ENCODE peak calls at places on chromosomes 16 and 17, in nine cellular contexts. A, M, O, B, V, R, U, Y and N are unnamed samples.

GRCh38 chr17:82892869-82893565 is 53.2 kb upstream of the ZNF750 start:
- DNase-seq in A (no peak), M (peak), O (no peak), B (no peak), V (no peak), R (peak), U (no peak), Y (no peak), N (no peak)

GRCh38 chr16:81204794-81205680 is 33.5 kb upstream of the BCO1 start:
- DNase-seq in A (no peak), M (no peak), O (peak), B (no peak), V (peak), R (peak), U (peak), Y (peak), N (no peak)

GRCh38 chr16:582614-583331 is 7.1 kb upstream of the RAB40C start:
- DNase-seq in A (no peak), M (peak), O (no peak), B (no peak), V (no peak), R (no peak), U (no peak), Y (no peak), N (no peak)

GRCh38 chr16:57377080-57377841 is 5.0 kb downstream of the CX3CL1 start:
- DNase-seq in A (no peak), M (no peak), O (peak), B (no peak), V (no peak), R (peak), U (no peak), Y (peak), N (peak)

GRCh38 chr17:72810991-72811508 is 281.4 kb downstream of the SLC39A11 start:
- DNase-seq in A (no peak), M (no peak), O (no peak), B (no peak), V (no peak), R (no peak), U (no peak), Y (no peak), N (no peak)

GRCh38 chr16:89039756-89040155 is 53.9 kb upstream of the ACSF3 start:
- DNase-seq in A (no peak), M (no peak), O (no peak), B (no peak), V (no peak), R (no peak), U (no peak), Y (no peak), N (no peak)

GRCh38 chr17:82566129-82566995 is 46.8 kb downstream of the FOXK2 start:
- DNase-seq in A (no peak), M (no peak), O (no peak), B (no peak), V (no peak), R (no peak), U (no peak), Y (no peak), N (no peak)

GRCh38 chr16:89921699-89922476 is 1.3 kb upstream of the TUBB3 start:
- DNase-seq in A (no peak), M (no peak), O (no peak), B (no peak), V (peak), R (peak), U (peak), Y (peak), N (no peak)

DNA sequence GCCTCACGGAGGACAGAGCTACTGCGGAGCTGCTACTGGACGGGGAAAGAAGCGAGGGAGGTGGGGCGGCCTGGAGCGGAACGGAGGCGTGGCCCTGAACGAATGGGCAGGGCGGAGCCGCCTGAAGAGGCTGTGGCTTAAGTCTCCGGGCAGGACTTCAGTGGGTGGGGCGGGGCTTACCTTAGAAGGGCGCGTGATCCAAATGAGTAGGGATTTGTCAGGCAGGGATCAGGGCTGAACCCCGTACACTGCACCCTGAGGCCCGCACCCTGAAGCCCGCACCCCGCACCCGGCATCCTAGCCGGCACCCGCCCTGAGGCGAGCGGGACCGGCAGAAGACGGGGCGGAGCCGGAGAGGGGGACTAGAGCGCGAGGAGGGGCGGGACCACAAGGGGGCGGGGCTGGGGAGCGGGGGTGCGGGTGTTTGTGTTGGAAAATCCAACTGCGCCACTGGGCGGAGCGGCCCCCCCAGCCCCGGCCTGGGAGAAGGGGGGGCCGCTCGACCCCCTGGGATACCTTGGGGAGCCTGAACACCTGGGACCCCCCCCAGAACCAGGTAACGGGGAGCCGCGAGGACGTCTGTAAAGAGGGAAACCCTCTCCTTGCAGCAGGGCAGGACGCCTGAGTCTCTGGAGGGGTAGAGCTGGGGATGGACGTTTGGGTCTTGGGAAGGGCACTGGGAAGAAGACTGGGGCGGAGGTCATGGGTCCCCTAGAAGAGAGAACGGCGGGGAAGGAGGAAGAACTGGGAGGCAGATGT is at the start of gene KDM6B:
- DNase-seq in A (peak), M (peak), O (peak), B (peak), V (peak), R (peak), U (peak), Y (peak), N (peak)
- TF ChIP-seq POLR2A in A (no peak), M (peak), O (no peak), B (peak), V (no peak), R (no peak), U (no peak), Y (no peak), N (peak)

DNA sequence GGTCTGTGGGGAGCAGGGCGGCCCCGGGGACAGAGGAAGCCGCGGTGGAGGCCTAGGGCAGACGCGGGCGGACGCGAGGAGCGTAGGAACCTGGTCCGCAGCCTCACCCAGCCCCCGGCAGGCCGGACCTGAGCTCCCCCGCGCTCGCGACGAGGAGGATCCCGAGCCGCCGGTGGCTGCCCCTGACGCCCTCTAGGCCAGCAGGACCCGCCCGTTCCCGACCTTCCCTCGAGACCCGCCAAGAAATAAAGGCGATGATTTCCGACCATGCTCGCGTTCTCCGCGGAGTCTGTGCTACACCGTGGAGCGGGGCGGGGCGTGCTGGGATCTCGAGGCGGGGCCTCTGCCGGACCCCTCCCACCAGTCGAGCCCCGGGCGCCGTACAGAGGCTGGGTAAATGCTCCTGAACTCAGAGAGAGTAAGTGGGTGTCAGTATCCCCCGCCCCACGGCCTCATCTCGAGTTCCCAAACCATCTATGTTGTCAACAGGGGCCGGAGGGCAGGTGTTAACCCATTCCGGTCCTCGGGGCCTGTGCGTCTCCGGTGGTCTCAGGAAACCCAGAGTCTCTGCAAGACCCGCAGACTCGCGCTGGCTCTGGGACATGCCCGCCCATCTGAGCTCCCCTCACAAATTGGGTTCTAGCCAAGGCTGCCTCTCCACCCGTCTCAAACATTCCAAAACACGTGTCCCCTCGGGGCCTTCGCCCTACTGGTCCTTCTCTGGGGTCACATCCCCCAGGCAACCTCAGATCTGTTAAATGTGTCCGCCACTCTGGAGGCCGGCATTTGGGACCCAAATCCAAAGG is 13.7 kb downstream of the SYCE1L start:
- DNase-seq in A (no peak), M (no peak), O (peak), B (peak), V (peak), R (no peak), U (peak), Y (peak), N (peak)
- TF ChIP-seq POLR2A in A (no peak), M (no peak), O (no peak), B (no peak), V (no peak), R (no peak), U (no peak), Y (no peak), N (peak)

GRCh38 chr17:74241434-74241833 is 28.1 kb downstream of the TTYH2 start:
- DNase-seq in A (no peak), M (peak), O (no peak), B (no peak), V (no peak), R (no peak), U (peak), Y (no peak), N (no peak)
- TF ChIP-seq POLR2A in A (no peak), M (no peak), O (no peak), B (no peak), V (no peak), R (no peak), U (no peak), Y (no peak), N (no peak)

GRCh38 chr17:38868968-38869646 is 751 bp upstream of the LASP1 start:
- DNase-seq in A (peak), M (peak), O (no peak), B (peak), V (peak), R (peak), U (peak), Y (peak), N (peak)

GRCh38 chr17:38871247-38871991 is 1.6 kb downstream of the LASP1 start:
- DNase-seq in A (peak), M (peak), O (no peak), B (peak), V (peak), R (peak), U (peak), Y (peak), N (peak)

GRCh38 chr17:38868095-38868967 is 1.5 kb upstream of the LASP1 start:
- DNase-seq in A (no peak), M (peak), O (no peak), B (peak), V (peak), R (peak), U (peak), Y (peak), N (no peak)

GRCh38 chr17:38870259-38871165 is 654 bp downstream of the LASP1 start:
- DNase-seq in A (no peak), M (peak), O (peak), B (peak), V (peak), R (peak), U (peak), Y (peak), N (peak)

DNA sequence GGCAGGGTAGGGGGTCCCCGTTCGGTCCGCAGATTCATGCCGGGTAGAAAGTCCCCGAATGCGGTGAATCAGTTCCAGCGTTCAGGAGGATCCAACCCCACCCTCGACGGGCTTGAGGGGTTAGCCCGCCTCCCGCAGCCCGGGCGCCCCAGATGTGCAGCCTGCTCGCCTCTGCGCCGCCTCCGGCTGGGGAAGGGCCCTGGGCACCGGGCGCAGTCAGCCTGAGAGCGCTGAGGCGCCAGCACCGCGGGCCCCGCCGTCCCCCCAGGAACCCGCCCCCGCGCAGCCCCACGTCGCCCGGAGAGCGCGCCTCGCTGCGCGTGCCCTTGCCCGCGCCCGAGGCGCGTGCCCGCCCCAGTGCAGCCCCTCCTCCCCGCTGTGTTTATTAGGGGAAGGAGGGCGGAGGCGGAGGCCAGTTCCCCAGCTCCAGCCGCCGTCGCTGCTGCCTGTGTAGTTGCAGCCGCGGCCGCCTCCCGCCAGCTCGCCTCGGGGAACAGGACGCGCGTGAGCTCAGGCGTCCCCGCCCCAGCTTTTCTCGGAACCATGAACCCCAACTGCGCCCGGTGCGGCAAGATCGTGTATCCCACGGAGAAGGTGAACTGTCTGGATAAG is at the start of gene LASP1:
- DNase-seq in A (peak), M (peak), O (peak), B (peak), V (peak), R (peak), U (peak), Y (peak), N (peak)
- TF ChIP-seq POLR2A in A (peak), M (peak), O (peak), B (peak), V (peak), R (peak), U (peak), Y (peak), N (peak)

GRCh38 chr17:21044971-21045370 is 2.2 kb upstream of the USP22 start:
- DNase-seq in A (no peak), M (no peak), O (no peak), B (no peak), V (no peak), R (no peak), U (no peak), Y (no peak), N (no peak)

GRCh38 chr17:21039839-21040575 is 2.8 kb downstream of the USP22 start:
- DNase-seq in A (no peak), M (no peak), O (no peak), B (no peak), V (peak), R (peak), U (no peak), Y (peak), N (peak)

GRCh38 chr17:21043296-21044232 is 753 bp upstream of the USP22 start:
- DNase-seq in A (peak), M (no peak), O (no peak), B (peak), V (peak), R (peak), U (peak), Y (peak), N (peak)

GRCh38 chr17:21042434-21043295 is at the start of gene USP22:
- DNase-seq in A (no peak), M (peak), O (peak), B (no peak), V (peak), R (no peak), U (no peak), Y (no peak), N (no peak)

GRCh38 chr17:21041753-21042433 is 918 bp downstream of the USP22 start:
- DNase-seq in A (peak), M (peak), O (peak), B (peak), V (peak), R (peak), U (peak), Y (peak), N (peak)
- TF ChIP-seq POLR2A in A (peak), M (peak), O (peak), B (peak), V (no peak), R (no peak), U (no peak), Y (no peak), N (no peak)

GRCh38 chr16:55508941-55509920 is at the start of gene LPCAT2:
- DNase-seq in A (no peak), M (peak), O (no peak), B (peak), V (peak), R (peak), U (peak), Y (peak), N (peak)
- TF ChIP-seq POLR2A in A (no peak), M (peak), O (no peak), B (peak), V (peak), R (peak), U (no peak), Y (peak), N (peak)

GRCh38 chr16:3023669-3024478 is at the start of the genes HCFC1R1 and THOC6:
- DNase-seq in A (peak), M (peak), O (peak), B (peak), V (peak), R (peak), U (peak), Y (peak), N (peak)
- TF ChIP-seq POLR2A in A (peak), M (peak), O (peak), B (no peak), V (peak), R (peak), U (no peak), Y (peak), N (peak)

GRCh38 chr16:28834873-28835863 is 11.0 kb downstream of the TUFM start:
- DNase-seq in A (no peak), M (no peak), O (no peak), B (no peak), V (no peak), R (no peak), U (no peak), Y (no peak), N (no peak)
- TF ChIP-seq POLR2A in A (no peak), M (no peak), O (no peak), B (no peak), V (no peak), R (no peak), U (no peak), Y (no peak), N (no peak)